ENCODE peak calls at places on chromosomes 3 and 15, in ten cellular contexts. One of them, this sample, is unnamed.

GRCh38 chr3:170154084-170154483 is 27.4 kb downstream of the PHC3 start:
- DNase-seq in A549: no peak
- DNase-seq in ovary: no peak
- DNase-seq in right lobe of liver: no peak
- DNase-seq in H54: no peak
- DNase-seq in heart left ventricle: no peak
- DNase-seq in body of pancreas: no peak
- DNase-seq in stomach: no peak
- DNase-seq in IMR-90: peak; percentile 60
- DNase-seq in HepG2: no peak
- DNase-seq in this sample: no peak

GRCh38 chr3:14948609-14949038 is 1.2 kb downstream of the NR2C2 start:
- DNase-seq in A549: peak; percentile 21
- DNase-seq in ovary: no peak
- DNase-seq in right lobe of liver: no peak
- DNase-seq in H54: no peak
- DNase-seq in heart left ventricle: no peak
- DNase-seq in body of pancreas: no peak
- DNase-seq in stomach: no peak
- DNase-seq in IMR-90: no peak
- DNase-seq in HepG2: no peak
- DNase-seq in this sample: no peak

GRCh38 chr15:59160880-59161593 is 45.6 kb upstream of the LDHAL6B start:
- DNase-seq in A549: peak; percentile 59
- DNase-seq in ovary: no peak
- DNase-seq in right lobe of liver: no peak
- DNase-seq in H54: no peak
- DNase-seq in heart left ventricle: no peak
- DNase-seq in body of pancreas: no peak
- DNase-seq in stomach: no peak
- DNase-seq in IMR-90: peak; percentile 20
- DNase-seq in HepG2: peak; percentile 25
- DNase-seq in this sample: peak; percentile 27

GRCh38 chr15:60412026-60412425 is 14.2 kb upstream of the ANXA2 start:
- DNase-seq in A549: no peak
- DNase-seq in ovary: no peak
- DNase-seq in right lobe of liver: no peak
- DNase-seq in H54: no peak
- DNase-seq in heart left ventricle: no peak
- DNase-seq in body of pancreas: no peak
- DNase-seq in stomach: no peak
- DNase-seq in IMR-90: no peak
- DNase-seq in HepG2: no peak
- DNase-seq in this sample: no peak

GRCh38 chr3:67082533-67083024 is 84.5 kb downstream of the KBTBD8 start:
- DNase-seq in A549: no peak
- DNase-seq in ovary: no peak
- DNase-seq in right lobe of liver: no peak
- DNase-seq in H54: no peak
- DNase-seq in heart left ventricle: no peak
- DNase-seq in body of pancreas: no peak
- DNase-seq in stomach: no peak
- DNase-seq in IMR-90: no peak
- DNase-seq in HepG2: no peak
- DNase-seq in this sample: no peak

GRCh38 chr3:126678691-126679317 is 23.9 kb upstream of the TXNRD3 start:
- DNase-seq in A549: no peak
- DNase-seq in ovary: no peak
- DNase-seq in right lobe of liver: no peak
- DNase-seq in H54: no peak
- DNase-seq in heart left ventricle: no peak
- DNase-seq in body of pancreas: no peak
- DNase-seq in stomach: no peak
- DNase-seq in IMR-90: no peak
- DNase-seq in HepG2: no peak
- DNase-seq in this sample: peak; percentile 48

GRCh38 chr15:35329521-35329921 is 216.4 kb downstream of the DPH6 start:
- DNase-seq in A549: no peak
- DNase-seq in ovary: no peak
- DNase-seq in right lobe of liver: no peak
- DNase-seq in H54: no peak
- DNase-seq in heart left ventricle: no peak
- DNase-seq in body of pancreas: no peak
- DNase-seq in stomach: no peak
- DNase-seq in IMR-90: peak; percentile 8
- DNase-seq in HepG2: no peak
- DNase-seq in this sample: no peak

GRCh38 chr3:188001926-188002325 is 152.0 kb upstream of the LPP start:
- DNase-seq in A549: no peak
- DNase-seq in ovary: no peak
- DNase-seq in right lobe of liver: no peak
- DNase-seq in H54: no peak
- DNase-seq in heart left ventricle: no peak
- DNase-seq in body of pancreas: no peak
- DNase-seq in stomach: no peak
- DNase-seq in IMR-90: no peak
- DNase-seq in HepG2: no peak
- DNase-seq in this sample: no peak

GRCh38 chr3:66441124-66441523 is 59.7 kb downstream of the LRIG1 start:
- DNase-seq in A549: no peak
- DNase-seq in ovary: no peak
- DNase-seq in right lobe of liver: no peak
- DNase-seq in H54: peak; percentile 35
- DNase-seq in heart left ventricle: no peak
- DNase-seq in body of pancreas: no peak
- DNase-seq in stomach: no peak
- DNase-seq in IMR-90: peak; percentile 72
- DNase-seq in HepG2: no peak
- DNase-seq in this sample: no peak

GRCh38 chr15:72375501-72375845 is 341 bp downstream of the HEXA start:
- DNase-seq in A549: no peak
- DNase-seq in ovary: no peak
- DNase-seq in right lobe of liver: peak; percentile 75
- DNase-seq in H54: peak; percentile 9
- DNase-seq in heart left ventricle: no peak
- DNase-seq in body of pancreas: peak; percentile 74
- DNase-seq in stomach: peak; percentile 77
- DNase-seq in IMR-90: no peak
- DNase-seq in HepG2: no peak
- DNase-seq in this sample: peak; percentile 77

GRCh38 chr15:69107025-69107620 is 53.3 kb upstream of the GLCE start:
- DNase-seq in A549: no peak
- DNase-seq in ovary: no peak
- DNase-seq in right lobe of liver: no peak
- DNase-seq in H54: no peak
- DNase-seq in heart left ventricle: no peak
- DNase-seq in body of pancreas: no peak
- DNase-seq in stomach: no peak
- DNase-seq in IMR-90: peak; percentile 21
- DNase-seq in HepG2: no peak
- DNase-seq in this sample: no peak

GRCh38 chr15:98501632-98502031 is 146.7 kb upstream of the IGF1R start:
- DNase-seq in A549: no peak
- DNase-seq in ovary: no peak
- DNase-seq in right lobe of liver: no peak
- DNase-seq in H54: no peak
- DNase-seq in heart left ventricle: no peak
- DNase-seq in body of pancreas: no peak
- DNase-seq in stomach: no peak
- DNase-seq in IMR-90: no peak
- DNase-seq in HepG2: no peak
- DNase-seq in this sample: no peak

GRCh38 chr3:63753567-63753966 is 65.5 kb upstream of the C3orf49 start:
- DNase-seq in A549: no peak
- DNase-seq in ovary: no peak
- DNase-seq in right lobe of liver: no peak
- DNase-seq in H54: peak; percentile 4
- DNase-seq in heart left ventricle: no peak
- DNase-seq in body of pancreas: no peak
- DNase-seq in stomach: no peak
- DNase-seq in IMR-90: peak; percentile 31
- DNase-seq in HepG2: peak; percentile 29
- DNase-seq in this sample: no peak

GRCh38 chr15:69325456-69325971 is 26.8 kb downstream of the PAQR5 start:
- DNase-seq in A549: no peak
- DNase-seq in ovary: no peak
- DNase-seq in right lobe of liver: no peak
- DNase-seq in H54: no peak
- DNase-seq in heart left ventricle: no peak
- DNase-seq in body of pancreas: no peak
- DNase-seq in stomach: no peak
- DNase-seq in IMR-90: no peak
- DNase-seq in HepG2: no peak
- DNase-seq in this sample: no peak

GRCh38 chr15:57461541-57461940 is 85.2 kb downstream of the CGNL1 start:
- DNase-seq in A549: no peak
- DNase-seq in ovary: no peak
- DNase-seq in right lobe of liver: no peak
- DNase-seq in H54: no peak
- DNase-seq in heart left ventricle: no peak
- DNase-seq in body of pancreas: no peak
- DNase-seq in stomach: no peak
- DNase-seq in IMR-90: no peak
- DNase-seq in HepG2: no peak
- DNase-seq in this sample: peak; percentile 56

GRCh38 chr15:69082041-69082502 is 67.6 kb downstream of the NOX5 start:
- DNase-seq in A549: no peak
- DNase-seq in ovary: peak; percentile 23
- DNase-seq in right lobe of liver: no peak
- DNase-seq in H54: no peak
- DNase-seq in heart left ventricle: no peak
- DNase-seq in body of pancreas: peak; percentile 19
- DNase-seq in stomach: no peak
- DNase-seq in IMR-90: peak; percentile 83
- DNase-seq in HepG2: no peak
- DNase-seq in this sample: no peak

GRCh38 chr3:30626443-30627181 is 20.2 kb downstream of the TGFBR2 start:
- DNase-seq in A549: peak; percentile 64
- DNase-seq in ovary: no peak
- DNase-seq in right lobe of liver: no peak
- DNase-seq in H54: no peak
- DNase-seq in heart left ventricle: no peak
- DNase-seq in body of pancreas: no peak
- DNase-seq in stomach: no peak
- DNase-seq in IMR-90: peak; percentile 76
- DNase-seq in HepG2: no peak
- DNase-seq in this sample: no peak

GRCh38 chr15:76866716-76867321 is 38.3 kb downstream of the SCAPER start:
- DNase-seq in A549: peak; percentile 52
- DNase-seq in ovary: no peak
- DNase-seq in right lobe of liver: no peak
- DNase-seq in H54: no peak
- DNase-seq in heart left ventricle: no peak
- DNase-seq in body of pancreas: no peak
- DNase-seq in stomach: no peak
- DNase-seq in IMR-90: peak; percentile 58
- DNase-seq in HepG2: peak; percentile 34
- DNase-seq in this sample: peak; percentile 5

GRCh38 chr15:50261979-50262378 is 3.5 kb downstream of the HDC start:
- DNase-seq in A549: no peak
- DNase-seq in ovary: no peak
- DNase-seq in right lobe of liver: no peak
- DNase-seq in H54: no peak
- DNase-seq in heart left ventricle: no peak
- DNase-seq in body of pancreas: no peak
- DNase-seq in stomach: no peak
- DNase-seq in IMR-90: no peak
- DNase-seq in HepG2: no peak
- DNase-seq in this sample: no peak
- TF ChIP-seq POLR2A in A549: no peak
- TF ChIP-seq POLR2A in ovary: no peak
- TF ChIP-seq POLR2A in right lobe of liver: no peak
- TF ChIP-seq POLR2A in H54: no peak
- TF ChIP-seq POLR2A in heart left ventricle: no peak
- TF ChIP-seq POLR2A in body of pancreas: no peak
- TF ChIP-seq POLR2A in stomach: no peak
- TF ChIP-seq POLR2A in IMR-90: no peak
- TF ChIP-seq POLR2A in HepG2: no peak
- TF ChIP-seq POLR2A in this sample: no peak

DNA sequence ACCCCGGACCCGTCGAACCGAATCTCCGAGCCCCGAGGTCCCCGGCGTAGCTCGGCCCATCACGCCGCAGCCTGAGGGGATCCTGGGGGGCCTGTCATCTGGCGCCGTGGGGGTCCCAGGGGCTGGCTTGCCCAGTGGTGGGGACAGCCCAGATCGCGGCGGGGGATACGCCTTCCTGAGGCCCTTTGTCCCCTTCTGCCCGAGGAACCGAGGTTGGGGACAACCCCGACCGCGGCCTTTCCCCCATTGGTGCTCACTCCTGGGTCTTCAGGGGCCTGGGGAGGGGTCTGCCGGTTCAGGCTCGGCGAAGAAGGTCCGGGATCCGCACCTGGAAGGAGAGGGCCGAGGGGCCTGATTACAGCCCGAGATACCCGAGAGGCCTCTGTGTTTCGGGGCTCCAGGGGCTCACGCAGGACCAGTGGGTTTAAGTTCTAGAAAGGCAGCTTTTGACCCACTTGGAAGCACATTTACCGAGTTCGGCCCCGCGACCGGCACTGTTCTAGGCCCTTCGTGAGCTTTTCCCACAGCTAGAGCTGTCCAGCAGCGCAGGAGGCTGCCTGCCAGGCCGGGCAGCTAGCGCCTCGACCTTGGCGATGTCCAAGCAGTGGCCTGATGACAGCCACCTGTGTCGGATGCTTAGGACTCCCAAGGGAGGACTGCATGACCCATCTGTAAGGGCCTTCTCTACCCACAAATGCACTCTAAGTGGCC is 504 bp downstream of the ABHD2 start:
- DNase-seq in A549: no peak
- DNase-seq in ovary: peak; percentile 58
- DNase-seq in right lobe of liver: peak; percentile 70
- DNase-seq in H54: no peak
- DNase-seq in heart left ventricle: peak; percentile 76
- DNase-seq in body of pancreas: peak; percentile 79
- DNase-seq in stomach: peak; percentile 55
- DNase-seq in IMR-90: peak; percentile 34
- DNase-seq in HepG2: no peak
- DNase-seq in this sample: peak; percentile 23
- TF ChIP-seq POLR2A in A549: no peak
- TF ChIP-seq POLR2A in ovary: no peak
- TF ChIP-seq POLR2A in right lobe of liver: no peak
- TF ChIP-seq POLR2A in H54: no peak
- TF ChIP-seq POLR2A in heart left ventricle: no peak
- TF ChIP-seq POLR2A in body of pancreas: no peak
- TF ChIP-seq POLR2A in stomach: no peak
- TF ChIP-seq POLR2A in IMR-90: no peak
- TF ChIP-seq POLR2A in HepG2: no peak
- TF ChIP-seq POLR2A in this sample: no peak

GRCh38 chr3:50587806-50588758 is 18.8 kb downstream of the HEMK1 start:
- DNase-seq in A549: no peak
- DNase-seq in ovary: no peak
- DNase-seq in right lobe of liver: peak; percentile 79
- DNase-seq in H54: no peak
- DNase-seq in heart left ventricle: no peak
- DNase-seq in body of pancreas: no peak
- DNase-seq in stomach: no peak
- DNase-seq in IMR-90: no peak
- DNase-seq in HepG2: peak; percentile 57
- DNase-seq in this sample: peak; percentile 41
- TF ChIP-seq POLR2A in A549: no peak
- TF ChIP-seq POLR2A in ovary: no peak
- TF ChIP-seq POLR2A in right lobe of liver: no peak
- TF ChIP-seq POLR2A in H54: no peak
- TF ChIP-seq POLR2A in heart left ventricle: no peak
- TF ChIP-seq POLR2A in body of pancreas: no peak
- TF ChIP-seq POLR2A in stomach: no peak
- TF ChIP-seq POLR2A in IMR-90: no peak
- TF ChIP-seq POLR2A in HepG2: peak; percentile 40
- TF ChIP-seq POLR2A in this sample: no peak

GRCh38 chr15:50594311-50594710 is 47.8 kb upstream of the USP50 start:
- DNase-seq in A549: no peak
- DNase-seq in ovary: no peak
- DNase-seq in right lobe of liver: no peak
- DNase-seq in H54: no peak
- DNase-seq in heart left ventricle: no peak
- DNase-seq in body of pancreas: no peak
- DNase-seq in stomach: no peak
- DNase-seq in IMR-90: no peak
- DNase-seq in HepG2: no peak
- DNase-seq in this sample: no peak
- TF ChIP-seq POLR2A in A549: no peak
- TF ChIP-seq POLR2A in ovary: no peak
- TF ChIP-seq POLR2A in right lobe of liver: no peak
- TF ChIP-seq POLR2A in H54: no peak
- TF ChIP-seq POLR2A in heart left ventricle: no peak
- TF ChIP-seq POLR2A in body of pancreas: no peak
- TF ChIP-seq POLR2A in stomach: no peak
- TF ChIP-seq POLR2A in IMR-90: no peak
- TF ChIP-seq POLR2A in HepG2: no peak
- TF ChIP-seq POLR2A in this sample: no peak

This sample was measured in thyroid gland.